ENCODE peak calls at places on chromosomes 16 and 17, in ten cellular contexts. T, U, E, Q, B, P, W, A, N and F are unnamed samples.

GRCh38 chr17:40953876-40954275 is 12.9 kb downstream of the KRT39 start:
- DNase-seq in P (no peak), N (no peak), T (no peak), W (no peak), B (peak), E (peak), Q (no peak), A (no peak), U (no peak), F (peak)

GRCh38 chr17:46053911-46054534 is 55.0 kb downstream of the STH start:
- DNase-seq in B (no peak), A (no peak), W (no peak), U (no peak), N (no peak), T (peak), Q (no peak), P (no peak), E (peak), F (peak)

GRCh38 chr17:40442392-40443195 is 656 bp upstream of the IGFBP4 start:
- DNase-seq in N (no peak), U (peak), T (no peak), E (no peak), P (peak), W (no peak), A (no peak), Q (peak), B (no peak), F (peak)

GRCh38 chr16:56108724-56109123 is 82.6 kb upstream of the GNAO1 start:
- DNase-seq in E (no peak), P (no peak), A (no peak), N (no peak), Q (no peak), U (no peak), W (no peak), B (no peak), T (no peak), F (no peak)

GRCh38 chr17:81422776-81423697 is 27.8 kb downstream of the BAHCC1 start:
- DNase-seq in A (peak), P (peak), U (peak), N (peak), W (peak), B (peak), T (no peak), Q (peak), E (peak), F (peak)

GRCh38 chr17:72165202-72165972 is 44.6 kb downstream of the SOX9 start:
- DNase-seq in U (no peak), A (no peak), W (no peak), T (no peak), B (no peak), Q (no peak), N (no peak), E (no peak), P (no peak), F (no peak)

GRCh38 chr17:67779098-67779672 is 46.1 kb upstream of the BPTF start:
- DNase-seq in Q (no peak), P (peak), B (peak), W (no peak), U (no peak), T (peak), E (peak), N (peak), A (peak), F (peak)

GRCh38 chr16:50614956-50615727 is 66.0 kb downstream of the SNX20 start:
- DNase-seq in P (no peak), B (no peak), N (no peak), U (no peak), E (no peak), Q (no peak), W (no peak), A (no peak), T (no peak), F (no peak)

GRCh38 chr16:26981266-26981938 is 85.3 kb upstream of the C16orf82 start:
- DNase-seq in B (no peak), Q (no peak), P (no peak), W (no peak), U (no peak), N (no peak), T (no peak), A (no peak), E (no peak), F (peak)

GRCh38 chr17:77834170-77835115 is 124.1 kb upstream of the TNRC6C start:
- DNase-seq in T (no peak), N (peak), U (peak), W (no peak), Q (peak), B (peak), E (peak), A (peak), P (peak), F (peak)

GRCh38 chr17:48530208-48530886 is 464 bp downstream of the HOXB1 start:
- DNase-seq in A (no peak), W (no peak), Q (no peak), U (no peak), N (no peak), P (no peak), T (no peak), E (no peak), B (no peak), F (no peak)

GRCh38 chr17:9900744-9901143 is 4.3 kb downstream of the RCVRN start:
- DNase-seq in P (no peak), E (no peak), Q (no peak), A (no peak), N (no peak), B (no peak), T (no peak), W (no peak), U (no peak), F (peak)

DNA sequence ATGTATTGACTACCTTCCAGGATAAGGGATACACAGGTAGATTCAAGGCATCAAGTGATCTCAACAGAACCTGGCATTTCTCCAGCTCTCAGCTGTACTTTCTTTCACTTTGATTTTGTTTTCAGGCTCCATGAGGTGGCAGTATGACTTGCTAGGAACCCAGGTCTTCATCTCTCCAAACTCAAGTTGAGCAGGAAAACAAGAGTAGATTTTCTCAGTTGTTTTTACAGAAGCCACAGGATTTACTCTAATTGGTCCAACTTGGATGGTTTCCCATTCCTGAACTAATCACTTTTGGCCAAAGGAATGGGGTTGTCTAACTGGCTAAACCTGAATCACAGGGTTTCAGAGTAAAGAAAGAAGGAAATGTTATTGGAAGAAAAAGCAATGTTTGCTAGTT is 146.6 kb downstream of the TRIM37 start:
- DNase-seq in B (no peak), Q (no peak), W (no peak), A (no peak), U (no peak), E (peak), T (peak), P (no peak), N (peak), F (peak)
- TF ChIP-seq CTCF in B (peak), Q (no peak), W (no peak), A (no peak), U (no peak), E (peak), T (no peak), P (no peak), N (peak), F (peak)

GRCh38 chr16:53080345-53081031 is 25.7 kb downstream of the CHD9 start:
- DNase-seq in U (peak), E (peak), N (no peak), W (peak), P (no peak), T (no peak), B (peak), Q (peak), A (peak), F (peak)
- H3K4me3 ChIP-seq in U (no peak), E (peak), N (no peak), W (no peak), P (no peak), T (peak), B (peak), Q (peak), A (no peak), F (peak)

GRCh38 chr16:69311533-69312388 is 611 bp downstream of the VPS4A start:
- DNase-seq in E (peak), U (peak), Q (peak), B (peak), A (no peak), T (no peak), N (peak), P (peak), W (peak), F (no peak)
- TF ChIP-seq CTCF in E (peak), U (no peak), Q (no peak), B (no peak), A (no peak), T (no peak), N (peak), P (no peak), W (no peak), F (no peak)

GRCh38 chr16:3021449-3022207 is 1.5 kb downstream of the TNFRSF12A start:
- DNase-seq in A (peak), W (peak), N (peak), U (peak), E (peak), T (peak), B (peak), Q (peak), P (peak), F (peak)

GRCh38 chr16:3023415-3023668 is 400 bp downstream of the HCFC1R1 start:
- DNase-seq in A (no peak), E (no peak), U (no peak), B (peak), W (no peak), N (no peak), P (no peak), Q (peak), T (peak), F (peak)

GRCh38 chr16:3022697-3023414 is 886 bp downstream of the HCFC1R1 start:
- DNase-seq in U (peak), E (no peak), B (no peak), T (no peak), W (no peak), N (no peak), P (peak), Q (peak), A (no peak), F (peak)

GRCh38 chr16:3020604-3021448 is 658 bp downstream of the TNFRSF12A start:
- DNase-seq in Q (peak), T (peak), W (peak), P (peak), E (peak), U (peak), N (peak), B (peak), A (peak), F (peak)

GRCh38 chr16:3022208-3022696 is 1.5 kb downstream of the HCFC1R1 start:
- DNase-seq in W (peak), P (peak), T (peak), U (peak), E (peak), N (peak), B (peak), Q (peak), A (peak), F (peak)
- H3K4me3 ChIP-seq in W (no peak), P (no peak), T (peak), U (peak), E (peak), N (peak), B (peak), Q (peak), A (peak), F (peak)

DNA sequence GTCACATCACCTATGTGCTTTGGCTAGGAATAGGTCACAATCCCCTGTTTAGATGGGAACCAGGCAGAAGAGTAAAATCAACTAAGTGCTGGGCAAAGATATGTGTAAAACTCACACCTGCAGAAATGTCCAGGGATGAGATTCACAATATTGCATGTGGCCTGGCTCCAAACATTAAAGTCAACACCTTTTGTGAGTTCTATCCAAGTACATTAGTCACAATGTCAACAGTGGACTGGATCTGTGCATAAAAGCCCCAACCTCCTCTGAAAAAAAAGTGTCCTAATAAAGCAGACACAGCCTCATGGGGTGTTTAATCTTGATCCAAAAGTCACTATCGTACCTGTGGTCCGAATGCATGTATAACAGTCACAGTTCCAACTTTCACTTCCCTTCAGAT is 1990.3 kb downstream of the TP53TG3F start:
- DNase-seq in B (no peak), A (no peak), W (no peak), T (no peak), Q (no peak), N (no peak), P (no peak), U (no peak), E (no peak), F (no peak)
- TF ChIP-seq CTCF in B (no peak), A (no peak), W (no peak), T (no peak), Q (no peak), N (no peak), P (no peak), U (no peak), E (no peak), F (no peak)